ENCODE peak calls at places on chromosomes 7 and 10, in seven cellular contexts. One of them, this sample, is unnamed. For H3K27me3, the result is how much of the 10 kb centered on the place peaks cover.

GRCh38 chr7:77989981-77990566 is 191.5 kb downstream of the PHTF2 start:
- DNase-seq in IMR-90: no peak
- DNase-seq in tibial artery: no peak
- DNase-seq in lower lobe of right lung: no peak
- DNase-seq in fibroblast of lung: no peak
- DNase-seq in mammary epithelial cell: peak
- DNase-seq in CD8-positive, alpha-beta T cell: no peak
- DNase-seq in this sample: no peak

GRCh38 chr10:24306507-24306875 is 97.6 kb downstream of the KIAA1217 start:
- DNase-seq in lower lobe of right lung: no peak
- DNase-seq in IMR-90: no peak
- DNase-seq in mammary epithelial cell: no peak
- DNase-seq in tibial artery: no peak
- DNase-seq in fibroblast of lung: peak
- DNase-seq in CD8-positive, alpha-beta T cell: no peak
- DNase-seq in this sample: no peak

GRCh38 chr7:134368851-134369533 is 52.3 kb upstream of the SLC35B4 start:
- DNase-seq in IMR-90: peak
- DNase-seq in tibial artery: peak
- DNase-seq in CD8-positive, alpha-beta T cell: no peak
- DNase-seq in lower lobe of right lung: no peak
- DNase-seq in fibroblast of lung: peak
- DNase-seq in mammary epithelial cell: peak
- DNase-seq in this sample: no peak

GRCh38 chr7:18889436-18889835 is 228.0 kb downstream of the TWIST1 start:
- DNase-seq in IMR-90: no peak
- DNase-seq in tibial artery: no peak
- DNase-seq in fibroblast of lung: no peak
- DNase-seq in lower lobe of right lung: no peak
- DNase-seq in CD8-positive, alpha-beta T cell: no peak
- DNase-seq in mammary epithelial cell: no peak
- DNase-seq in this sample: no peak

GRCh38 chr10:132866601-132867381 is 75.6 kb downstream of the CFAP46 start:
- DNase-seq in fibroblast of lung: no peak
- DNase-seq in lower lobe of right lung: peak
- DNase-seq in CD8-positive, alpha-beta T cell: no peak
- DNase-seq in tibial artery: no peak
- DNase-seq in IMR-90: no peak
- DNase-seq in mammary epithelial cell: no peak
- DNase-seq in this sample: no peak

GRCh38 chr10:36026081-36026480 is 384.0 kb upstream of the FZD8 start:
- DNase-seq in mammary epithelial cell: no peak
- DNase-seq in IMR-90: peak
- DNase-seq in CD8-positive, alpha-beta T cell: no peak
- DNase-seq in tibial artery: no peak
- DNase-seq in lower lobe of right lung: no peak
- DNase-seq in fibroblast of lung: no peak
- DNase-seq in this sample: no peak

GRCh38 chr7:151592868-151593486 is 73.3 kb upstream of the RHEB start:
- DNase-seq in CD8-positive, alpha-beta T cell: no peak
- DNase-seq in fibroblast of lung: peak
- DNase-seq in lower lobe of right lung: no peak
- DNase-seq in tibial artery: no peak
- DNase-seq in mammary epithelial cell: peak
- DNase-seq in IMR-90: peak
- DNase-seq in this sample: no peak

GRCh38 chr7:44045226-44046014 is 918 bp downstream of the DBNL start:
- DNase-seq in mammary epithelial cell: no peak
- DNase-seq in tibial artery: no peak
- DNase-seq in fibroblast of lung: no peak
- DNase-seq in CD8-positive, alpha-beta T cell: no peak
- DNase-seq in lower lobe of right lung: no peak
- DNase-seq in IMR-90: no peak
- DNase-seq in this sample: no peak

GRCh38 chr10:133143200-133143533 is 16.9 kb upstream of the KNDC1 start:
- DNase-seq in CD8-positive, alpha-beta T cell: no peak
- DNase-seq in tibial artery: peak
- DNase-seq in IMR-90: no peak
- DNase-seq in mammary epithelial cell: no peak
- DNase-seq in lower lobe of right lung: peak
- DNase-seq in fibroblast of lung: no peak
- DNase-seq in this sample: no peak

GRCh38 chr10:7826971-7827370 is 8.7 kb downstream of the TAF3 start:
- DNase-seq in fibroblast of lung: peak
- DNase-seq in IMR-90: peak
- DNase-seq in mammary epithelial cell: peak
- DNase-seq in tibial artery: no peak
- DNase-seq in CD8-positive, alpha-beta T cell: no peak
- DNase-seq in lower lobe of right lung: no peak
- DNase-seq in this sample: no peak

GRCh38 chr10:43140414-43140813 is 2.2 kb downstream of the CSGALNACT2 start:
- DNase-seq in tibial artery: no peak
- DNase-seq in IMR-90: peak
- DNase-seq in lower lobe of right lung: no peak
- DNase-seq in fibroblast of lung: peak
- DNase-seq in mammary epithelial cell: peak
- DNase-seq in CD8-positive, alpha-beta T cell: no peak
- DNase-seq in this sample: no peak
- H3K27ac ChIP-seq in tibial artery: no peak
- H3K27ac ChIP-seq in IMR-90: no peak
- H3K27ac ChIP-seq in lower lobe of right lung: peak
- H3K27ac ChIP-seq in fibroblast of lung: peak
- H3K27ac ChIP-seq in mammary epithelial cell: peak
- H3K27ac ChIP-seq in CD8-positive, alpha-beta T cell: peak
- H3K27ac ChIP-seq in this sample: no peak

GRCh38 chr10:20330246-20330645 is 514.0 kb downstream of the PLXDC2 start:
- DNase-seq in tibial artery: no peak
- DNase-seq in lower lobe of right lung: no peak
- DNase-seq in CD8-positive, alpha-beta T cell: no peak
- DNase-seq in IMR-90: no peak
- DNase-seq in mammary epithelial cell: no peak
- DNase-seq in fibroblast of lung: no peak
- DNase-seq in this sample: no peak

DNA sequence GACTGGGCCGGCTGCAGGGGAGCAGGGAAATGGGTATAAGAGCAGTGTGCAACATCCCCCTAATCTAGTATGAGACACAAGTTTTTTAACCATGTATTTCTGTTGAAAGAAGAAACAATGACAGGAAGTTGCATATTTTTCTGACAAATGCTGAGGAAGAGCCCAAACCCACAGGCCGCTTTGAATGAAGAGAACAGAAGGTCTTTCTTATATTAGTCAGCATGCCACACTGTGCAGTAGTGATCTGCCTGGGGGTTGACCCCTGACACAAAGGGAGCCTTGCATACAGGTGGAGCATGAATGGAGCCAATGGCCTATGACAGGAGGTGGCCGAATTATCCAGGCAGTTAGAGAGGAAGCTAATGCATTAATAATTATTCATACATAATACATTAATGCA is 518.3 kb downstream of the PLXDC2 start:
- DNase-seq in tibial artery: no peak
- DNase-seq in fibroblast of lung: no peak
- DNase-seq in IMR-90: no peak
- DNase-seq in lower lobe of right lung: no peak
- DNase-seq in mammary epithelial cell: no peak
- DNase-seq in CD8-positive, alpha-beta T cell: no peak
- DNase-seq in this sample: no peak
- H3K27me3 ChIP-seq in tibial artery: under half
- H3K27me3 ChIP-seq in fibroblast of lung: under half
- H3K27me3 ChIP-seq in IMR-90: under half
- H3K27me3 ChIP-seq in lower lobe of right lung: under half
- H3K27me3 ChIP-seq in mammary epithelial cell: under half
- H3K27me3 ChIP-seq in CD8-positive, alpha-beta T cell: under half
- H3K27me3 ChIP-seq in this sample: under half

GRCh38 chr10:112949128-112949823 is 771 bp upstream of the TCF7L2 start:
- DNase-seq in IMR-90: peak
- DNase-seq in fibroblast of lung: peak
- DNase-seq in tibial artery: no peak
- DNase-seq in lower lobe of right lung: no peak
- DNase-seq in CD8-positive, alpha-beta T cell: no peak
- DNase-seq in mammary epithelial cell: no peak
- DNase-seq in this sample: no peak
- H3K4me3 ChIP-seq in IMR-90: peak
- H3K4me3 ChIP-seq in fibroblast of lung: peak
- H3K4me3 ChIP-seq in tibial artery: peak
- H3K4me3 ChIP-seq in lower lobe of right lung: peak
- H3K4me3 ChIP-seq in CD8-positive, alpha-beta T cell: peak
- H3K4me3 ChIP-seq in mammary epithelial cell: peak
- H3K4me3 ChIP-seq in this sample: peak

GRCh38 chr10:119687192-119688032 is 36.2 kb downstream of the BAG3 start:
- DNase-seq in fibroblast of lung: peak
- DNase-seq in tibial artery: no peak
- DNase-seq in CD8-positive, alpha-beta T cell: no peak
- DNase-seq in IMR-90: no peak
- DNase-seq in lower lobe of right lung: no peak
- DNase-seq in mammary epithelial cell: peak
- DNase-seq in this sample: no peak
- H3K27ac ChIP-seq in fibroblast of lung: no peak
- H3K27ac ChIP-seq in tibial artery: no peak
- H3K27ac ChIP-seq in CD8-positive, alpha-beta T cell: no peak
- H3K27ac ChIP-seq in IMR-90: no peak
- H3K27ac ChIP-seq in lower lobe of right lung: peak
- H3K27ac ChIP-seq in mammary epithelial cell: peak
- H3K27ac ChIP-seq in this sample: no peak

GRCh38 chr7:106570948-106571418 is 90.0 kb downstream of the CCDC71L start:
- DNase-seq in mammary epithelial cell: no peak
- DNase-seq in tibial artery: no peak
- DNase-seq in IMR-90: peak
- DNase-seq in CD8-positive, alpha-beta T cell: no peak
- DNase-seq in fibroblast of lung: no peak
- DNase-seq in lower lobe of right lung: no peak
- DNase-seq in this sample: no peak

GRCh38 chr7:106569500-106569929 is 91.4 kb downstream of the CCDC71L start:
- DNase-seq in mammary epithelial cell: no peak
- DNase-seq in fibroblast of lung: no peak
- DNase-seq in lower lobe of right lung: no peak
- DNase-seq in IMR-90: no peak
- DNase-seq in CD8-positive, alpha-beta T cell: no peak
- DNase-seq in tibial artery: no peak
- DNase-seq in this sample: no peak

GRCh38 chr7:106568680-106569499 is 92.1 kb downstream of the CCDC71L start:
- DNase-seq in lower lobe of right lung: no peak
- DNase-seq in tibial artery: peak
- DNase-seq in fibroblast of lung: peak
- DNase-seq in IMR-90: peak
- DNase-seq in CD8-positive, alpha-beta T cell: no peak
- DNase-seq in mammary epithelial cell: peak
- DNase-seq in this sample: no peak

GRCh38 chr7:106571563-106571962 is 89.4 kb downstream of the CCDC71L start:
- DNase-seq in fibroblast of lung: no peak
- DNase-seq in CD8-positive, alpha-beta T cell: no peak
- DNase-seq in lower lobe of right lung: no peak
- DNase-seq in mammary epithelial cell: no peak
- DNase-seq in tibial artery: no peak
- DNase-seq in IMR-90: no peak
- DNase-seq in this sample: no peak

DNA sequence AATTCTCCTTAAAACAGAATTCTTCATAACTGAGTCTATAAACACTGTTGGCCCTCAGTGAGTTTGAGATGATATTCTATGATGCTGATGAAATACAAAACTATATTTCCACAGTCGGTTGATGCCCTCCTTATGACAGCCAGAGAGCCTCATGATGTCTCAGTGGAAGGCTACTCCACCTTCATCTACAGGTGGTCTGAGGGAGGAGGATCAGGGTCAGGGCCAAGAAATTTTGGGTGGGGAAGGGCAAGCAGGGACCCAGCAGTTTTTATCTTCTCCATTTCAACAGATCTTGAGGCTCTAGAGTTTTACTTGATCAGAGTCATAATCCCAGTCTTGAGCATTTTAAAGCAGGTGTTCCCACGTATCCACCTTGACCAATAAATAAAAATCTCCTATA is 90.8 kb downstream of the CCDC71L start:
- DNase-seq in lower lobe of right lung: no peak
- DNase-seq in CD8-positive, alpha-beta T cell: no peak
- DNase-seq in mammary epithelial cell: no peak
- DNase-seq in tibial artery: no peak
- DNase-seq in fibroblast of lung: no peak
- DNase-seq in IMR-90: no peak
- DNase-seq in this sample: no peak
- H3K27me3 ChIP-seq in lower lobe of right lung: under half
- H3K27me3 ChIP-seq in CD8-positive, alpha-beta T cell: under half
- H3K27me3 ChIP-seq in mammary epithelial cell: under half
- H3K27me3 ChIP-seq in tibial artery: under half
- H3K27me3 ChIP-seq in fibroblast of lung: under half
- H3K27me3 ChIP-seq in IMR-90: under half
- H3K27me3 ChIP-seq in this sample: under half

GRCh38 chr10:70053896-70054641 is 1.4 kb downstream of the MACROH2A2 start:
- DNase-seq in tibial artery: no peak
- DNase-seq in fibroblast of lung: peak
- DNase-seq in IMR-90: no peak
- DNase-seq in CD8-positive, alpha-beta T cell: no peak
- DNase-seq in mammary epithelial cell: peak
- DNase-seq in lower lobe of right lung: no peak
- DNase-seq in this sample: peak
- H3K4me3 ChIP-seq in tibial artery: peak
- H3K4me3 ChIP-seq in fibroblast of lung: peak
- H3K4me3 ChIP-seq in IMR-90: peak
- H3K4me3 ChIP-seq in CD8-positive, alpha-beta T cell: no peak
- H3K4me3 ChIP-seq in mammary epithelial cell: peak
- H3K4me3 ChIP-seq in lower lobe of right lung: peak
- H3K4me3 ChIP-seq in this sample: peak

DNA sequence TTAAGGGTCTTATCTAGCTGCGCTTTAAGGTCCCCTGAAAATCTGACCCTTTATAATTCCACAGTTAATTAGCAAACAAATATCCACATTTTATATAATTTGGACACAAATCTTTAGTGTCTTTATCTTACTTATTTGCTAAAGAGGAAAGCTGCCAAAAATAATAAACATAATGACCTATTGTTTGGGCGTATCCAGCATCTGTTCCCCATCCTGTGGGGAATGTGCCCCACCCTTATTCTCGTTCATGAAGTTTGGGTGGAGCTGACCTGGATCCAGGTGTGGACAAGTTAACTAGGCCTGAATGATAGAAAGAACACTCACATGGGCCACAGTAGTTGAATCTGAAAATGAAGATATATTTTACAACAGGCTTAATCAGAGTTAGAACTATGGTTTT is 218.3 kb downstream of the CRPPA start:
- DNase-seq in IMR-90: no peak
- DNase-seq in fibroblast of lung: no peak
- DNase-seq in mammary epithelial cell: peak
- DNase-seq in CD8-positive, alpha-beta T cell: no peak
- DNase-seq in lower lobe of right lung: no peak
- DNase-seq in tibial artery: no peak
- DNase-seq in this sample: no peak
- H3K27ac ChIP-seq in IMR-90: no peak
- H3K27ac ChIP-seq in fibroblast of lung: no peak
- H3K27ac ChIP-seq in mammary epithelial cell: peak
- H3K27ac ChIP-seq in CD8-positive, alpha-beta T cell: no peak
- H3K27ac ChIP-seq in lower lobe of right lung: no peak
- H3K27ac ChIP-seq in tibial artery: no peak
- H3K27ac ChIP-seq in this sample: no peak

This sample was measured in right cardiac atrium.